ENCODE peak calls at places on chromosomes 16 and 17, in six cellular contexts. U, T, V, D, W and A are unnamed samples.
A peak's percentile ranks its signal among the peaks of the same experiment; 100 is the strongest.

GRCh38 chr16:49923411-49923810 is 67.5 kb upstream of the ZNF423 start:
- DNase-seq in U (no peak), T (no peak), V (no peak), D (no peak), W (no peak), A (no peak)

GRCh38 chr16:48123104-48123788 is 32.5 kb downstream of the ABCC12 start:
- DNase-seq in U (no peak), T (no peak), V (no peak), D (peak; percentile 99), W (peak; percentile 30), A (peak; percentile 99)

GRCh38 chr17:81287155-81287554 is 8.0 kb downstream of the SLC38A10 start:
- DNase-seq in U (no peak), T (no peak), V (no peak), D (no peak), W (no peak), A (no peak)

GRCh38 chr16:65214196-65214595 is 92.3 kb upstream of the CDH11 start:
- DNase-seq in U (no peak), T (no peak), V (no peak), D (no peak), W (no peak), A (peak; percentile 18)

GRCh38 chr17:68400404-68400735 is 56.9 kb downstream of the WIPI1 start:
- DNase-seq in U (no peak), T (no peak), V (no peak), D (no peak), W (no peak), A (no peak)

GRCh38 chr16:11792404-11793260 is 4.4 kb downstream of the ZC3H7A start:
- DNase-seq in U (peak; percentile 53), T (peak; percentile 13), V (no peak), D (no peak), W (peak; percentile 59), A (no peak)

GRCh38 chr16:74740795-74741304 is 33.8 kb downstream of the FA2H start:
- DNase-seq in U (peak; percentile 92), T (no peak), V (peak; percentile 72), D (peak; percentile 26), W (peak; percentile 51), A (peak; percentile 73)

GRCh38 chr16:69150146-69150865 is 17.9 kb downstream of the UTP4 start:
- DNase-seq in U (peak; percentile 53), T (peak; percentile 46), V (no peak), D (peak; percentile 45), W (no peak), A (peak; percentile 65)

GRCh38 chr16:85520853-85521736 is 92.0 kb upstream of the GSE1 start:
- DNase-seq in U (peak; percentile 97), T (no peak), V (peak; percentile 97), D (no peak), W (no peak), A (peak; percentile 68)

GRCh38 chr17:34406196-34406595 is 43.2 kb upstream of the CCL1 start:
- DNase-seq in U (no peak), T (no peak), V (no peak), D (no peak), W (no peak), A (no peak)

DNA sequence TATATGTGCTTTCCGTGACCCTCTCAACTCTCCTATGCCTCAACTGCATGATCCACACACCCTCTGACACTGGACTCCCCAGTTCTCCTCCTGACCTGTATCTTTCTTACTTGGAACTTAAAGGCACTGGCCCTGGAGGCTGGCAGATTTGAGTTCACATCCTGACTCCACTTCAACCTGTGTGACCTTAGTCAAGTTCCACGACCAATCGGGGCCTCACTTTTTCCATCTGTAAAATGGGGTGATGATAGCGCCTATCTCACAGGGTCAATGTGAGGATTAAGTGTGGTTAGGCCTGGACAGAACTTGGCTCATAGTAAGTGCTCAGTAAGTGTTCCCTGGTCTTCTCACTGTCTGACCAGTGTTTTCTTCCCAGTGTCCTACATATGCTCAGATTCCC is 25.1 kb downstream of the MARF1 start:
- DNase-seq in U (no peak), T (no peak), V (no peak), D (no peak), W (no peak), A (no peak)
- H3K36me3 ChIP-seq in U (peaks cover 100% of the 10 kb centered on the region), T (no peaks in the 10 kb centered on the region), V (peaks cover 16% of the 10 kb centered on the region), D (peaks cover 51% of the 10 kb centered on the region), W (peaks cover 96% of the 10 kb centered on the region), A (peaks cover 16% of the 10 kb centered on the region)

DNA sequence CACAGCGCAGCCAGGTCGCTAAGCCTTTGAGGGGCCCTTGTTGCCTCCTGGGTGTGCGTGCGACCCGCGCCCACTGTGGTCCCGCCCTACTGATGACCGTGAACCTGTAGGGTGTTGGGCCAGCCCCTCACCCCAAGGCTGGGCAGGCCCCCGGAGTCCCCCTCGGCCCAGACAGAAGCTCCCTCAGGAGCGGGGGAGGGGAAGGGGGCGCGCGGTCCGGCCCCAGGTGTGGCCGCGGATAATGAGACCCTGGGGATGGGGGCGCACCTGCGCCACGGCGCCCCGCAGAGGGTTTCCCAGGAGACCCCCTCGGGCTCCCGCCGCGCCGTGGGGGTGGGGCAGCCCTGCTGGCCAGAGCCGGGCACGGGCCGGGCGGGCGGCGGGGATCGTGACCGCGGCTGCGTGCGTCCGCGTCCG is 378 bp upstream of the ARHGDIG start:
- DNase-seq in U (no peak), T (no peak), V (no peak), D (no peak), W (no peak), A (no peak)
- H3K27me3 ChIP-seq in U (peaks cover 29% of the 10 kb centered on the region), T (no peaks in the 10 kb centered on the region), V (peaks cover 36% of the 10 kb centered on the region), D (peaks cover 7% of the 10 kb centered on the region), W (peaks cover 20% of the 10 kb centered on the region), A (peaks cover 20% of the 10 kb centered on the region)

GRCh38 chr16:70743791-70744190 is 57.2 kb downstream of the VAC14 start:
- DNase-seq in U (no peak), T (no peak), V (no peak), D (no peak), W (no peak), A (no peak)
- H3K36me3 ChIP-seq in U (peaks cover 39% of the 10 kb centered on the region), T (no peaks in the 10 kb centered on the region), V (no peaks in the 10 kb centered on the region), D (peaks cover 2% of the 10 kb centered on the region), W (peaks cover 15% of the 10 kb centered on the region), A (peaks cover 5% of the 10 kb centered on the region)

DNA sequence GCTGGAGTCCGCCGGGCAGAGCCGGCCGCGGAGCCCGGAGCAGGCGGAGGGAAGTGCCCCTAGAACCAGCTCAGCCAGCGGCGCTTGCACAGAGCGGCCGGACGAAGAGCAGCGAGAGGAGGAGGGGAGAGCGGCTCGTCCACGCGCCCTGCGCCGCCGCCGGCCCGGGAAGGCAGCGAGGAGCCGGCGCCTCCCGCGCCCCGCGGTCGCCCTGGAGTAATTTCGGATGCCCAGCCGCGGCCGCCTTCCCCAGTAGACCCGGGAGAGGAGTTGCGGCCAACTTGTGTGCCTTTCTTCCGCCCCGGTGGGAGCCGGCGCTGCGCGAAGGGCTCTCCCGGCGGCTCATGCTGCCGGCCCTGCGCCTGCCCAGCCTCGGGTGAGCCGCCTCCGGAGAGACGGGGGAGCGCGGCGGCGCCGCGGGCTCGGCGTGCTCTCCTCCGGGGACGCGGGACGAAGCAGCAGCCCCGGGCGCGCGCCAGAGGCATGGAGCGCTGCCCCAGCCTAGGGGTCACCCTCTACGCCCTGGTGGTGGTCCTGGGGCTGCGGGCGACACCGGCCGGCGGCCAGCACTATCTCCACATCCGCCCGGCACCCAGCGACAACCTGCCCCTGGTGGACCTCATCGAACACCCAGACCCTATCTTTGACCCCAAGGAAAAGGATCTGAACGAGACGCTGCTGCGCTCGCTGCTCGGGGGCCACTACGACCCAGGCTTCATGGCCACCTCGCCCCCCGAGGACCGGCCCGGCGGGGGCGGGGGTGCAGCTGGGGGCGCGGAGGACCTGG is 435 bp downstream of the NOG start:
- DNase-seq in U (peak; percentile 56), T (peak; percentile 24), V (peak; percentile 62), D (peak; percentile 69), W (peak; percentile 65), A (peak; percentile 44)
- H3K27me3 ChIP-seq in U (peaks cover 71% of the 10 kb centered on the region), T (no peaks in the 10 kb centered on the region), V (peaks cover 41% of the 10 kb centered on the region), D (peaks cover 32% of the 10 kb centered on the region), W (peaks cover 1% of the 10 kb centered on the region), A (peaks cover 14% of the 10 kb centered on the region)

GRCh38 chr16:30085820-30086219 is 5.9 kb downstream of the TBX6 start:
- DNase-seq in U (no peak), T (no peak), V (no peak), D (no peak), W (no peak), A (no peak)
- H3K36me3 ChIP-seq in U (peaks cover 57% of the 10 kb centered on the region), T (no peaks in the 10 kb centered on the region), V (peaks cover 16% of the 10 kb centered on the region), D (peaks cover 8% of the 10 kb centered on the region), W (peaks cover 55% of the 10 kb centered on the region), A (peaks cover 33% of the 10 kb centered on the region)